ENCODE peak calls at places on chromosomes 7 and 10, in four cellular contexts. One of them, this sample, is unnamed.

GRCh38 chr10:16520900-16521299 is 779 bp downstream of the C1QL3 start:
- DNase-seq in SK-N-SH: peak; percentile 81
- DNase-seq in HCT116: no peak
- DNase-seq in K562: no peak
- DNase-seq in this sample: no peak

GRCh38 chr10:101142533-101143353 is 11.6 kb downstream of the TLX1 start:
- DNase-seq in K562: no peak
- DNase-seq in HCT116: no peak
- DNase-seq in SK-N-SH: no peak
- DNase-seq in this sample: no peak

GRCh38 chr7:92643821-92644220 is 53.6 kb upstream of the FAM133B start:
- DNase-seq in K562: no peak
- DNase-seq in SK-N-SH: no peak
- DNase-seq in HCT116: no peak
- DNase-seq in this sample: no peak

GRCh38 chr7:3065724-3066143 is 22.1 kb upstream of the CARD11 start:
- DNase-seq in K562: peak; percentile 86
- DNase-seq in SK-N-SH: peak; percentile 46
- DNase-seq in HCT116: peak; percentile 59
- DNase-seq in this sample: peak; percentile 15

GRCh38 chr7:47080816-47081215 is 501.1 kb downstream of the TNS3 start:
- DNase-seq in HCT116: no peak
- DNase-seq in K562: no peak
- DNase-seq in SK-N-SH: no peak
- DNase-seq in this sample: no peak

GRCh38 chr10:114502071-114502470 is 97.8 kb upstream of the AFAP1L2 start:
- DNase-seq in SK-N-SH: no peak
- DNase-seq in HCT116: no peak
- DNase-seq in K562: no peak
- DNase-seq in this sample: no peak

GRCh38 chr7:105972276-105972675 is 9.2 kb downstream of the CDHR3 start:
- DNase-seq in K562: no peak
- DNase-seq in HCT116: no peak
- DNase-seq in SK-N-SH: no peak
- DNase-seq in this sample: no peak

GRCh38 chr10:80292607-80293239 is 3.3 kb upstream of the MAT1A start:
- DNase-seq in HCT116: no peak
- DNase-seq in K562: no peak
- DNase-seq in SK-N-SH: no peak
- DNase-seq in this sample: no peak

GRCh38 chr7:138157702-138158101 is 81.4 kb downstream of the AKR1D1 start:
- DNase-seq in HCT116: no peak
- DNase-seq in SK-N-SH: no peak
- DNase-seq in K562: no peak
- DNase-seq in this sample: no peak

GRCh38 chr7:158576050-158576762 is 11.4 kb downstream of the PTPRN2 start:
- DNase-seq in SK-N-SH: no peak
- DNase-seq in K562: no peak
- DNase-seq in HCT116: no peak
- DNase-seq in this sample: no peak

GRCh38 chr7:43071604-43072003 is 40.8 kb upstream of the HECW1 start:
- DNase-seq in K562: peak; percentile 20
- DNase-seq in HCT116: peak; percentile 12
- DNase-seq in SK-N-SH: peak; percentile 19
- DNase-seq in this sample: no peak

GRCh38 chr7:55472928-55473725 is 99.2 kb downstream of the VOPP1 start:
- DNase-seq in HCT116: no peak
- DNase-seq in K562: no peak
- DNase-seq in SK-N-SH: peak; percentile 12
- DNase-seq in this sample: no peak

GRCh38 chr10:52316005-52316404 is 1.9 kb downstream of the DKK1 start:
- DNase-seq in K562: no peak
- DNase-seq in SK-N-SH: no peak
- DNase-seq in HCT116: no peak
- DNase-seq in this sample: no peak

GRCh38 chr7:158043461-158044155 is 544.0 kb downstream of the PTPRN2 start:
- DNase-seq in HCT116: no peak
- DNase-seq in SK-N-SH: no peak
- DNase-seq in K562: no peak
- DNase-seq in this sample: no peak

GRCh38 chr10:48333856-48334255 is 27.4 kb downstream of the MAPK8 start:
- DNase-seq in SK-N-SH: no peak
- DNase-seq in HCT116: peak; percentile 57
- DNase-seq in K562: no peak
- DNase-seq in this sample: no peak

GRCh38 chr7:99679400-99680191 is at the start of gene CYP3A5:
- DNase-seq in HCT116: peak; percentile 24
- DNase-seq in SK-N-SH: no peak
- DNase-seq in K562: peak; percentile 44
- DNase-seq in this sample: no peak

GRCh38 chr7:140674899-140675701 is 2.4 kb downstream of the ADCK2 start:
- DNase-seq in SK-N-SH: peak; percentile 79
- DNase-seq in HCT116: peak; percentile 27
- DNase-seq in K562: peak; percentile 69
- DNase-seq in this sample: no peak

GRCh38 chr10:63376560-63377304 is 89.0 kb downstream of the JMJD1C start:
- DNase-seq in HCT116: no peak
- DNase-seq in K562: no peak
- DNase-seq in SK-N-SH: no peak
- DNase-seq in this sample: no peak

GRCh38 chr7:81715984-81716588 is 53.8 kb downstream of the HGF start:
- DNase-seq in HCT116: peak; percentile 60
- DNase-seq in SK-N-SH: peak; percentile 28
- DNase-seq in K562: no peak
- DNase-seq in this sample: peak; percentile 81

GRCh38 chr10:26781797-26782196 is 79.0 kb downstream of the ABI1 start:
- DNase-seq in K562: no peak
- DNase-seq in HCT116: no peak
- DNase-seq in SK-N-SH: no peak
- DNase-seq in this sample: no peak

GRCh38 chr7:28002638-28003037 is 178.0 kb downstream of the JAZF1 start:
- DNase-seq in K562: peak; percentile 34
- DNase-seq in HCT116: no peak
- DNase-seq in SK-N-SH: no peak
- DNase-seq in this sample: no peak

GRCh38 chr7:159310457-159311171 is 165.9 kb upstream of the VIPR2 start:
- DNase-seq in HCT116: no peak
- DNase-seq in SK-N-SH: no peak
- DNase-seq in K562: peak; percentile 24
- DNase-seq in this sample: no peak

GRCh38 chr10:11297136-11297535 is 279.5 kb downstream of the CELF2 start:
- DNase-seq in SK-N-SH: no peak
- DNase-seq in HCT116: no peak
- DNase-seq in K562: no peak
- DNase-seq in this sample: no peak
- TF ChIP-seq POLR2AphosphoS5 in SK-N-SH: no peak
- TF ChIP-seq POLR2AphosphoS5 in HCT116: no peak
- TF ChIP-seq POLR2AphosphoS5 in K562: no peak
- TF ChIP-seq POLR2AphosphoS5 in this sample: no peak

GRCh38 chr7:114418117-114418516 is 3.5 kb downstream of the FOXP2 start:
- DNase-seq in SK-N-SH: no peak
- DNase-seq in HCT116: no peak
- DNase-seq in K562: no peak
- DNase-seq in this sample: no peak
- TF ChIP-seq SIN3A in SK-N-SH: no peak
- TF ChIP-seq SIN3A in HCT116: no peak
- TF ChIP-seq SIN3A in K562: no peak
- TF ChIP-seq SIN3A in this sample: no peak

DNA sequence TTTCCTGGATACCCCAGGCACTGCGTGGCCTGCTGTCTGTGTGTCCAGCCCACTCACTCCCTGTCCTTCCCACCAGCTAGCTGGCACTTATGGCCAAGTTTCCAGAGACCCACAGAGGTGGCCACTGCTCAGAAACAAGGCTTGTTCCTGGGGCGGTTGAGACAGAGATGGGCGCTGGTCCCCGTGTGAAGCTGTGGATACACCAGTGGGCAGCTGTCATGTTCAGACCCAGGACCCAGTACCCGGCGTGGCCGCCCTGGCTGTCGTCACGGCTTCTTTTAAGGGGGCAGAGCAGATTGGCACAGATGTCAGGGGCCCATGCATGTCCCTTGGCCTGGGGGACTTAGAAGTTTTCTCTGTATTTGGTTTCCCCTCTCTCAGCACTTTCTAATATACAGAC is 36.3 kb downstream of the FOXL3 start:
- DNase-seq in K562: no peak
- DNase-seq in HCT116: no peak
- DNase-seq in SK-N-SH: no peak
- DNase-seq in this sample: no peak
- H3K4me1 ChIP-seq in K562: peaks cover 15% of the 10 kb centered on the region
- H3K4me1 ChIP-seq in HCT116: no peaks in the 10 kb centered on the region
- H3K4me1 ChIP-seq in SK-N-SH: no peaks in the 10 kb centered on the region
- H3K4me1 ChIP-seq in this sample: peaks cover 3% of the 10 kb centered on the region

DNA sequence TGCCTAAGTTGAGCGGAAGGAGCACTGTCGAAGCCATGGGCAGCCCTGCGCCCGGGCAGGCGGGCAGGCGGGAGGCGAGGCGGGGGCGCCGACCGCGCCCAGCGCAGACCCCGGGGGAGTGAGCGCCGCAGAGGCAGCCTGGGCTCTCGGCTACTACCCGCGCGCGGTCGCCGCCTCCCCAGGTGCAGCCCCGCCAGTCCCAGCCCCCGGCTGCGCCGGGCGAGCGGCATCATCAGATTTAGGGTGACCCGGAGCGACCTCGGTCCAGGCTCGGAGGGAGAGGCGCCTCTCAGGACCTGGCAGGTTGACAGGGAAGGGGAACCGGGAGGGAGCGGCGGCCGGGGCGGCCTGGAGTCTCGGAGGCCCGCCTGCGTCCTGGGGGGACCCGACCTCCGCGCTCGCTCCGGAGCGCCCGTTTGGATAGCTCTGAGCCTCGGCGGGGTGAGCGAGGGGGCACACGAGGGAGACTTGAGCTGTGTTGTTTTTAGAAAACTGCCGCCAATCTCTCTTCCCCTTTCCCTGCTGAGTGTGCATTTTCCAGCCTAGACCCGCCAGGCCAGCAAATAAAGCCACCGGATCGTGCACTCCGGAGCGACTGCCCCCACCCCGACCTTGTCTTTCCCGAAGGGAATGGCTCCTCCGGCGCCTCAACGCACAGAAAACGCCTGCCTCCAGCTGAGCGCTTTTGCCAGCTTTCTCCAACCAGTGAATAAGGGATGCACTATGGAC is 2.3 kb upstream of the NRP1 start:
- DNase-seq in HCT116: no peak
- DNase-seq in K562: no peak
- DNase-seq in SK-N-SH: peak; percentile 74
- DNase-seq in this sample: no peak
- TF ChIP-seq POLR2AphosphoS5 in HCT116: no peak
- TF ChIP-seq POLR2AphosphoS5 in K562: no peak
- TF ChIP-seq POLR2AphosphoS5 in SK-N-SH: no peak
- TF ChIP-seq POLR2AphosphoS5 in this sample: no peak

DNA sequence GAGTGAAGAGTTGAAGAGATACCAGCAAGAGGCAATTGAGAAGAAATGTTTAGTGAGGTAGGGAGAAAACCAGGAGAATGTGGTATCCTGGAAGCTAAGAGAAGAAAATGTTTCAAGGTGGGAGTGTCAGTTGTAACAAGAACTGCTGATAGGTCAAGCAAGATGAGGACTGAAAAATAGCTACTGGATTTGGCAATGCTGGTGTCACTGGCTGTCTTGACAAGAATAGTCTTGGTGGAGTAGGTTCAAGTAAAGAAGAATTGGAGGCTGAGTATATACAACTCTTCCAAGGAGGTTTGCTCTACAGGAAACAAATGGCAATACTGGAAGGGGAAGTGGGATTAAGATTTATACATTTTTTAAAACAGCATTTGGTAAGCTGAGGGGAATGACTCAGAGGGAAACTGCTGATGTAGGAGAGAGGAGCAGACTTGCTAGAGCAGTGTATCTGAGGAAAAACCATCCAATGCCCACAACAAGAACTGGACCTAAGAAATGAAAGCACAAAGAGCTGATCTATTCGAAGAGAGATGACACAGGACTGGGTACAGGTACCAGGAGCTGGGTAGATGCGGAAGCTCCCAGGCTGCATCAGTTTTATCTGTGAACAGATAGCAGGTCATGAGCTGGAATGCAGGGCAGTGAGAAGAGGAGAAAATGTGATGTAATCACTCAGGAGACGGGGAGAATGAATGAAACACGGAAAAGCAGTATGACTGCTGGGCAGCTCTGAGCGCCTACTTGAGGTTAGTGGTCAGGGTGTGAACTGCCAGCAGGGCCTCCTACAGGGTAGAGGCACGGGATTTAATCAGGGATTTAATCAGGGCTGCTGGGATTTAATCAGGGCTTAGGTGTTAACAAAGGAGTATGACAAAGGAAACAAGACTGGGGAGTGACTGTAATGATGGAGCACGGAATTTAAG is 34.5 kb downstream of the FAM25A start:
- DNase-seq in HCT116: no peak
- DNase-seq in SK-N-SH: peak; percentile 21
- DNase-seq in K562: no peak
- DNase-seq in this sample: no peak
- TF ChIP-seq SIN3A in HCT116: no peak
- TF ChIP-seq SIN3A in SK-N-SH: no peak
- TF ChIP-seq SIN3A in K562: no peak
- TF ChIP-seq SIN3A in this sample: no peak

GRCh38 chr10:99836711-99837110 is 54.3 kb downstream of the ABCC2 start:
- DNase-seq in HCT116: no peak
- DNase-seq in K562: no peak
- DNase-seq in SK-N-SH: no peak
- DNase-seq in this sample: no peak
- H3K4me1 ChIP-seq in HCT116: no peaks in the 10 kb centered on the region
- H3K4me1 ChIP-seq in K562: no peaks in the 10 kb centered on the region
- H3K4me1 ChIP-seq in SK-N-SH: peaks cover 9% of the 10 kb centered on the region
- H3K4me1 ChIP-seq in this sample: no peaks in the 10 kb centered on the region

GRCh38 chr7:1899951-1900762 is 230.1 kb downstream of the ELFN1 start:
- DNase-seq in HCT116: no peak
- DNase-seq in K562: no peak
- DNase-seq in SK-N-SH: peak; percentile 89
- DNase-seq in this sample: no peak
- TF ChIP-seq POLR2AphosphoS5 in HCT116: no peak
- TF ChIP-seq POLR2AphosphoS5 in K562: no peak
- TF ChIP-seq POLR2AphosphoS5 in SK-N-SH: no peak
- TF ChIP-seq POLR2AphosphoS5 in this sample: no peak

DNA sequence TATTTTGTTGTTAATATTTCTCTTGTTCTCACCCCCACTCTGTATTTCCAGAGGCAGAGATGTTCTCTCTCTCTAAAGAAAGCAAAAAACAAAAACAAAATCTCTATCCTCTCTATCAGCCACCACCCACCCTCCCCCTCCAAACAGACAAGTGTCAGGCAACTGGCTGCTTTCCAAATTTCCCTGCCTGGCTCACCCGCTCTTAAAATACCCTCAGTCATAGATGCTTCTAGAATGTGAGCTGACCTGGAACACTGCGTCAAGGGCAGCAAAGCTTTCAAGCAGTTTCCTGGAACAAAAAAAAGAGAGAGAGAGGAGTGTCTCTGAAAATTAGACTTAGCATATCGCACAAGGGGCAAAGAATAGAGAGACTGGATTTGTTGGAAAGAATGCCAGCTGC is 341.0 kb upstream of the ZMIZ1 start:
- DNase-seq in K562: no peak
- DNase-seq in SK-N-SH: peak; percentile 67
- DNase-seq in HCT116: no peak
- DNase-seq in this sample: no peak
- TF ChIP-seq SIN3A in K562: no peak
- TF ChIP-seq SIN3A in SK-N-SH: no peak
- TF ChIP-seq SIN3A in HCT116: no peak
- TF ChIP-seq SIN3A in this sample: no peak

GRCh38 chr10:70561051-70561450 is 41.5 kb downstream of the PRF1 start:
- DNase-seq in SK-N-SH: no peak
- DNase-seq in K562: no peak
- DNase-seq in HCT116: no peak
- DNase-seq in this sample: no peak
- H3K4me1 ChIP-seq in SK-N-SH: no peaks in the 10 kb centered on the region
- H3K4me1 ChIP-seq in K562: peaks cover 70% of the 10 kb centered on the region
- H3K4me1 ChIP-seq in HCT116: peaks cover 19% of the 10 kb centered on the region
- H3K4me1 ChIP-seq in this sample: peaks cover 5% of the 10 kb centered on the region

GRCh38 chr10:119509909-119510451 is 32.5 kb downstream of the RGS10 start:
- DNase-seq in K562: no peak
- DNase-seq in SK-N-SH: peak; percentile 46
- DNase-seq in HCT116: no peak
- DNase-seq in this sample: no peak
- TF ChIP-seq POLR2AphosphoS5 in K562: no peak
- TF ChIP-seq POLR2AphosphoS5 in SK-N-SH: no peak
- TF ChIP-seq POLR2AphosphoS5 in HCT116: no peak
- TF ChIP-seq POLR2AphosphoS5 in this sample: no peak

This sample was measured in Panc1.